ENCODE peak calls at places on chromosomes 5 and 9, in eight cellular contexts. W, N, E, S, H, Z, T and P are unnamed samples.
A peak's percentile ranks its signal among the peaks of the same experiment; 100 is the strongest.

GRCh38 chr5:1494780-1495524 is 28.8 kb downstream of the LPCAT1 start:
- DNase-seq in S (peak; percentile 94), Z (no peak), N (no peak), E (no peak), T (peak; percentile 65), H (no peak), W (no peak), P (no peak)

GRCh38 chr9:127545196-127546124 is 66.6 kb upstream of the STXBP1 start:
- DNase-seq in H (no peak), Z (peak; percentile 77), E (peak; percentile 65), T (peak; percentile 66), S (peak; percentile 86), W (peak; percentile 56), N (peak; percentile 42), P (no peak)

GRCh38 chr5:58497956-58498942 is 7.0 kb downstream of the GAPT start:
- DNase-seq in E (peak; percentile 63), Z (peak; percentile 14), T (peak; percentile 29), W (peak; percentile 41), H (peak; percentile 6), S (no peak), N (peak; percentile 46), P (peak; percentile 51)

GRCh38 chr9:78239506-78239905 is 3.6 kb downstream of the CEP78 start:
- DNase-seq in S (no peak), W (no peak), N (peak; percentile 40), Z (peak; percentile 54), T (peak; percentile 65), H (no peak), E (no peak), P (no peak)

GRCh38 chr9:35906923-35907699 is 1.1 kb downstream of the HRCT1 start:
- DNase-seq in W (peak; percentile 75), H (no peak), T (peak; percentile 65), S (no peak), E (peak; percentile 92), Z (peak; percentile 90), N (peak; percentile 47), P (no peak)

GRCh38 chr9:95497772-95498171 is 19.0 kb downstream of the PTCH1 start:
- DNase-seq in S (no peak), W (peak; percentile 77), E (peak; percentile 44), Z (no peak), H (peak; percentile 70), T (no peak), N (no peak), P (no peak)

GRCh38 chr5:155052532-155052931 is 39.0 kb downstream of the KIF4B start:
- DNase-seq in S (no peak), W (no peak), N (no peak), H (no peak), Z (no peak), T (no peak), E (no peak), P (no peak)

GRCh38 chr9:125805057-125805456 is 57.9 kb downstream of the PBX3 start:
- DNase-seq in W (peak; percentile 81), Z (no peak), S (no peak), E (peak; percentile 50), N (no peak), H (peak; percentile 45), T (no peak), P (no peak)

GRCh38 chr9:121645003-121645402 is 6.4 kb upstream of the DAB2IP start:
- DNase-seq in W (no peak), S (peak; percentile 45), H (no peak), T (no peak), E (no peak), Z (peak; percentile 91), N (no peak), P (no peak)

GRCh38 chr5:12704955-12705354 is 800.7 kb upstream of the CTNND2 start:
- DNase-seq in N (no peak), W (no peak), T (no peak), H (no peak), E (no peak), Z (no peak), S (no peak), P (no peak)

GRCh38 chr9:90899287-90899686 is 97.7 kb downstream of the SYK start:
- DNase-seq in Z (no peak), E (no peak), H (no peak), S (no peak), W (no peak), T (no peak), N (no peak), P (no peak)

GRCh38 chr5:133460172-133460758 is 152.1 kb downstream of the FSTL4 start:
- DNase-seq in S (no peak), W (no peak), E (peak; percentile 8), N (peak; percentile 75), T (peak; percentile 16), H (no peak), Z (no peak), P (peak; percentile 51)

DNA sequence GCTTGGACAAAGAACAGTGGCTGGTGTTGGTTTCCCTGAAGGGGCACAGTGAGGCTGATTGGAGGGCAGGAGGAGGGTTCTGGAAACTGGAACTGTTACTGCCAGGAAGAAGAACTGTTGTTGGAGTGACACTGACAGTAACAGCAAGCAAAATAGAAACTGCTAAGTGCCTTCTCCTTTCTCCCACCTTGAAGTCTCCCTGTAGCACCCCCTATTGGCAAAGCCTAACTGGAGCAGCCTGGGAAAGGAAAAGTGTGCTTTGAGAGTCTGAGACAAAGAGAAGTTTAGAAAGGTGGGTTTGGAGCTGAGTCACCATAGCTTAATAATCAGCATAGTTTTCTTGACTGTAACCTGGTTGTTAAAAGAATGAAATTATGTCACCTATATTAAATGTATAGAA is 2.5 kb upstream of the TMEM174 start:
- DNase-seq in N (peak; percentile 73), Z (no peak), W (peak; percentile 7), H (no peak), S (no peak), E (peak; percentile 58), T (peak; percentile 36), P (no peak)
- TF ChIP-seq CTCF in N (peak; percentile 80), Z (peak; percentile 30), W (peak; percentile 44), H (peak; percentile 46), S (peak; percentile 25), E (peak; percentile 93), T (peak; percentile 40), P (peak; percentile 41)

GRCh38 chr9:70603020-70603411 is 188.6 kb upstream of the KLF9 start:
- DNase-seq in S (no peak), E (no peak), N (no peak), W (no peak), Z (no peak), T (no peak), H (no peak), P (no peak)

GRCh38 chr9:70601000-70601929 is 186.8 kb upstream of the KLF9 start:
- DNase-seq in Z (peak; percentile 98), H (peak; percentile 97), N (no peak), T (peak; percentile 89), S (peak; percentile 87), E (peak; percentile 100), W (peak; percentile 100), P (no peak)

GRCh38 chr9:70597886-70598285 is 183.4 kb upstream of the KLF9 start:
- DNase-seq in T (no peak), N (no peak), W (no peak), Z (no peak), H (no peak), E (no peak), S (no peak), P (no peak)

GRCh38 chr9:70602364-70603019 is 188.0 kb upstream of the KLF9 start:
- DNase-seq in H (peak; percentile 76), T (peak; percentile 61), E (peak; percentile 95), S (no peak), W (peak; percentile 91), Z (peak; percentile 61), N (peak; percentile 73), P (peak; percentile 40)

DNA sequence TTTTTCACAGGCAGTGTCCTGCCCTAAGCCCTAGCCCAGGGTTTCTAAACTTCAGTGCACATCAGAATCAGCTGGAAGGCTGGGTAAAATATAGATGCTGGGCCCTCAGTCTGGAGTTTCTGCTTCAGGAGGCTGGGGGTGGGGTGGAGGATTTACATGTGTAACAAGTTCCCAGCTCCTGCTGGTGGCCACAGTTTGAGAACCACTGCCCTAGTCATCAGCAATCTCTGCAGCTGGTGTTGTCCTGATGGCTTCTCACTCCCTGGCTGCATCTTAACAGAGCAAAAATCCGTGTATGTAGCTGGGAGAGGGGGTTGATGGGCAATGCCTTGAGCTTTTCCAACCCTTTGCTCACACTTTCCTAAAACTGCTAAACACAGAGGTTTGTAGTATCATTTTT is 186.0 kb upstream of the KLF9 start:
- DNase-seq in E (peak; percentile 85), N (no peak), W (peak; percentile 89), Z (peak; percentile 37), S (no peak), H (peak; percentile 62), T (peak; percentile 13), P (no peak)
- TF ChIP-seq CTCF in E (peak; percentile 12), N (no peak), W (no peak), Z (no peak), S (no peak), H (peak; percentile 26), T (no peak), P (no peak)

GRCh38 chr5:4905674-4906528 is 234.2 kb upstream of the ADAMTS16 start:
- DNase-seq in T (peak; percentile 16), Z (peak; percentile 16), N (peak; percentile 24), W (no peak), H (no peak), S (no peak), E (no peak), P (no peak)
- TF ChIP-seq CTCF in T (no peak), Z (no peak), N (peak; percentile 41), W (no peak), H (no peak), S (no peak), E (no peak), P (no peak)

GRCh38 chr5:139734517-139734916 is 61.1 kb upstream of the PSD2 start:
- DNase-seq in S (no peak), N (no peak), Z (no peak), E (no peak), H (no peak), T (no peak), W (no peak), P (peak; percentile 41)

GRCh38 chr5:139733289-139733688 is 62.3 kb upstream of the PSD2 start:
- DNase-seq in T (no peak), N (no peak), Z (no peak), E (no peak), W (no peak), S (no peak), H (no peak), P (no peak)

GRCh38 chr5:139731281-139731680 is 64.3 kb upstream of the PSD2 start:
- DNase-seq in H (no peak), W (no peak), E (no peak), Z (no peak), S (no peak), N (no peak), T (no peak), P (no peak)

GRCh38 chr5:139732019-139732418 is 63.6 kb upstream of the PSD2 start:
- DNase-seq in S (no peak), Z (no peak), E (no peak), T (no peak), W (no peak), H (no peak), N (no peak), P (no peak)

DNA sequence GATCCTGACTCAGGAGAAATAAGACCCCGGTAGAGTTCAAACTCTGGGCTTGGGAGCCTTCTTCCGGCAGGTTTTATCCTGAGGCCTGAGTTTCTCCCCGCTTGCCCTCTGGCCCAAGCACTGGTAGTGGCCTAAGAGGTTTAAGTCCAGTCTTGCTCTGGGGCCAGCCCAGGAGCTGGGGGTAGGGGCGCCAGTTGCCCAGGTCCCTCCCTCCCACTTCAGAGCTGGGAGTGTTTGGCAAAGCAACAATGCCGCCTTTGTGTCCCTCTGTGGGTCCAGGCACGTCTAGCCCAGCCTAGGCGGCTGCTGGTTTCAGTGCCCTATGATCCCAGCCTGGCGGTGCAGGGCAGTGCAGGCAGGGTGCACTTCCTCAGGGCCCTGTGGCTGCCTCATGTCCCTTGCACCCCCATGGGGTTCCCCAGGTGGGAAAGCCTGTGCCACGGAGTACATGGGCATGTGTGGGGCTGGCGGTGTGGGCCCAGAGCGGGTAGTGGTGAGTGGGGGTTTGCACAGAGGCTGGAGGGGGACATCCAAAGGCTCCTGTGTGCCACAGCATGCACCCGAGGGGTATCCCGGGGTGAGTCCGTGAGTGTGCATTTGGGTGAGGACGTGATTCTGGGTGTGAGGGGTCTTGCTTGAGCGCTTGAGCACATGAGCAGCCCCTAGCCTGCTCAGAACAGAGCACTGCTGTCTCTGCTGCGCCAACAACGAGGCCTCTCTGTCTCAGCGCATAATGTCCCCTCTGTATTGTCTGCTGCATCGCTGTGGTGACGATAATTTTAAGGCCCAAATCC is 61.7 kb upstream of the PSD2 start:
- DNase-seq in N (peak; percentile 50), S (no peak), Z (peak; percentile 79), T (peak; percentile 56), H (no peak), E (no peak), W (no peak), P (peak; percentile 51)
- TF ChIP-seq CTCF in N (no peak), S (no peak), Z (no peak), T (no peak), H (no peak), E (no peak), W (no peak), P (no peak)